ENCODE peak calls at places on chromosomes 5 and 9, in nine cellular contexts. E, G, V, R, A, X, B, O and Y are unnamed samples.

GRCh38 chr5:61625682-61626620 is 293.9 kb downstream of the ZSWIM6 start:
- DNase-seq in E (no peak), O (no peak), G (peak; percentile 68), B (no peak), R (peak; percentile 81), A (no peak), V (no peak), X (no peak), Y (no peak)

GRCh38 chr5:113606298-113607134 is 93.0 kb downstream of the YTHDC2 start:
- DNase-seq in E (peak; percentile 38), G (peak; percentile 19), O (peak; percentile 55), V (peak; percentile 66), X (peak; percentile 61), R (peak; percentile 93), A (peak; percentile 35), B (peak; percentile 7), Y (no peak)

GRCh38 chr5:14331377-14331776 is 188.2 kb downstream of the TRIO start:
- DNase-seq in A (no peak), V (no peak), B (no peak), X (no peak), O (no peak), E (no peak), R (no peak), G (no peak), Y (peak; percentile 33)

GRCh38 chr9:134190232-134191121 is 26.1 kb upstream of the RNU6ATAC start:
- DNase-seq in X (no peak), R (no peak), G (no peak), V (peak; percentile 20), A (no peak), B (no peak), E (no peak), O (no peak), Y (no peak)

GRCh38 chr9:35277649-35278359 is 116.0 kb downstream of the UNC13B start:
- DNase-seq in A (no peak), E (no peak), B (no peak), R (no peak), G (no peak), V (no peak), O (no peak), X (no peak), Y (no peak)

GRCh38 chr5:180640301-180640764 is 9.1 kb downstream of the FLT4 start:
- DNase-seq in V (peak; percentile 24), X (no peak), E (no peak), O (no peak), G (no peak), B (no peak), A (no peak), R (no peak), Y (no peak)

GRCh38 chr5:45774528-45774927 is 78.3 kb upstream of the HCN1 start:
- DNase-seq in A (no peak), V (no peak), E (no peak), G (peak; percentile 0), R (peak; percentile 26), B (no peak), O (no peak), X (no peak), Y (no peak)

GRCh38 chr5:126732716-126733115 is 44.2 kb upstream of the LMNB1 start:
- DNase-seq in X (no peak), G (no peak), B (no peak), A (no peak), R (no peak), E (no peak), O (no peak), V (no peak), Y (no peak)

GRCh38 chr9:128885798-128886197 is 3.9 kb downstream of the LRRC8A start:
- DNase-seq in A (no peak), X (no peak), E (no peak), V (no peak), G (no peak), R (no peak), B (no peak), O (no peak), Y (no peak)

GRCh38 chr5:131609774-131610173 is 25.3 kb downstream of the RAPGEF6 start:
- DNase-seq in E (no peak), V (no peak), B (no peak), X (peak; percentile 92), G (no peak), A (no peak), R (no peak), O (no peak), Y (no peak)

GRCh38 chr9:93250185-93250584 is 66.2 kb downstream of the WNK2 start:
- DNase-seq in B (no peak), V (no peak), A (no peak), E (no peak), G (no peak), X (no peak), O (no peak), R (no peak), Y (no peak)

GRCh38 chr9:129259373-129259772 is 81.3 kb upstream of the IER5L start:
- DNase-seq in R (no peak), A (no peak), X (no peak), B (no peak), G (no peak), E (no peak), V (no peak), O (no peak), Y (no peak)

GRCh38 chr9:107007981-107008380 is 145.0 kb downstream of the ZNF462 start:
- DNase-seq in G (no peak), R (no peak), A (no peak), O (no peak), B (no peak), X (no peak), E (no peak), V (no peak), Y (no peak)
- TF ChIP-seq REST in G (no peak), R (no peak), A (no peak), O (no peak), B (no peak), X (no peak), E (no peak), V (no peak), Y (no peak)

GRCh38 chr9:98043921-98044320 is 12.6 kb upstream of the NANS start:
- DNase-seq in R (no peak), V (no peak), G (no peak), E (no peak), X (no peak), B (no peak), A (no peak), O (no peak), Y (no peak)

GRCh38 chr9:98049668-98050067 is 6.9 kb upstream of the NANS start:
- DNase-seq in X (no peak), A (no peak), E (no peak), V (no peak), B (no peak), G (no peak), O (no peak), R (no peak), Y (no peak)

GRCh38 chr9:98047002-98047401 is 9.5 kb upstream of the NANS start:
- DNase-seq in O (no peak), E (no peak), G (no peak), A (no peak), X (no peak), B (no peak), V (no peak), R (no peak), Y (no peak)

GRCh38 chr9:98046161-98046543 is 10.4 kb upstream of the NANS start:
- DNase-seq in E (no peak), O (no peak), G (no peak), A (no peak), B (no peak), X (no peak), V (no peak), R (no peak), Y (no peak)

GRCh38 chr9:98045234-98046160 is 11.0 kb upstream of the NANS start:
- DNase-seq in O (peak; percentile 52), X (peak; percentile 77), B (peak; percentile 84), E (peak; percentile 87), A (no peak), G (no peak), R (no peak), V (no peak), Y (peak; percentile 88)
- TF ChIP-seq REST in O (no peak), X (no peak), B (no peak), E (no peak), A (no peak), G (no peak), R (no peak), V (no peak), Y (peak; percentile 65)

DNA sequence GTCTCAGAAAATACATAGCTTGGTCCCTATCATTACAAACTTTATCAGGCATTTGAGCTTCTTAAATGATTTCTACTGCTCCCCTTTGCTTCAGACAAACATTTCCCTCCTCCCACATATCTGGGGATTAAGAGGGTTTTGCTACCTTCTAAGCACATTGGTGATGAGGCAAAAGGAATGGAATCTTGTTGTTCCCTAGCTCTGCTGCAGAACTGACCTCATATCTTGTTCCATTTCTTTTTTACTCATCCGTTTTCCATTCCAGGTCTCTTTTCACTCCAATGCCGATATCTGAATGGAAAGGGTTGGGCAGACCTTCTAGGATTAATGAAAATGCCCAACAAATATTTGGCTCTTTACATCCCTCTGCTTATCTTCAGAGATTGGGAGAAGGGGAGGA is 444.6 kb downstream of the ZNF608 start:
- DNase-seq in X (no peak), B (no peak), G (no peak), V (no peak), E (no peak), O (no peak), A (no peak), R (no peak), Y (no peak)
- TF ChIP-seq REST in X (no peak), B (no peak), G (no peak), V (no peak), E (no peak), O (no peak), A (no peak), R (no peak), Y (no peak)

GRCh38 chr5:78727786-78728761 is 79.5 kb upstream of the LHFPL2 start:
- DNase-seq in G (peak; percentile 51), X (peak; percentile 93), E (no peak), V (no peak), O (no peak), B (peak; percentile 96), R (no peak), A (no peak), Y (no peak)
- TF ChIP-seq REST in G (no peak), X (no peak), E (no peak), V (no peak), O (no peak), B (peak; percentile 14), R (no peak), A (no peak), Y (no peak)

GRCh38 chr9:124270504-124271335 is 13.0 kb downstream of the NEK6 start:
- DNase-seq in B (no peak), R (no peak), X (no peak), O (no peak), G (no peak), V (no peak), E (no peak), A (no peak), Y (peak; percentile 87)
- TF ChIP-seq REST in B (no peak), R (no peak), X (no peak), O (no peak), G (no peak), V (no peak), E (no peak), A (no peak), Y (no peak)

DNA sequence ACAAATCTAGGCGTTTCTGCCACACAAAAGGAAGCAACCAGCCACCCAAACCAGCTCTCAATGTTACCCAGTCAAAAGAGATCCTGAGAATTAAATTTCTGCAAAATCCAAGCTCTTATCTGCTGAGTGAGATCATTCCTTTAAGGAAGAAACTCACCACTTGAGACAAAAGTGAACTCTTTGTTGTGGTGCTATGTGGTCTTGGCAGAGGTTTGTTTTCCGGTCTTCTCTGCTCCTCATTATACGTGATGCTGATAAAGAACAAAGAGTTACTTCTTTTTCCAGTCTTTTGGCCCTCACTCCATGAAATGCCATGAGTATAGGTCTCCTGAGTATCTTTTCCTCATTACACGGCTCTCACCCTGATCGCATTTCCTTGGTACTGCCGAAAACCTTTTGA is 82.1 kb downstream of the PRKACG start:
- DNase-seq in R (no peak), O (no peak), X (no peak), A (no peak), E (no peak), V (no peak), G (no peak), B (no peak), Y (no peak)
- TF ChIP-seq REST in R (no peak), O (no peak), X (no peak), A (no peak), E (no peak), V (no peak), G (no peak), B (no peak), Y (no peak)